ENCODE peak calls at places on chromosomes 12 and 14, in four cellular contexts. V is HFFc6; D is neural crest cell; F is stimulated activated CD8-positive, alpha-beta memory T cell treated with anti-CD3 and anti-CD28 coated beads, Interleukin-7, amount 100 ng/mL, for 1 hour. O is an unnamed sample.

GRCh38 chr12:23014749-23015148 is 389.8 kb downstream of the ETNK1 start:
- DNase-seq in V (no peak), D (no peak), F (no peak), O (no peak)

GRCh38 chr12:75913502-75914110 is 118.0 kb downstream of the PHLDA1 start:
- DNase-seq in V (no peak), D (no peak), F (no peak), O (no peak)

GRCh38 chr12:31368666-31369361 is 42.9 kb upstream of the SINHCAF start:
- DNase-seq in V (no peak), D (no peak), F (no peak), O (peak)

GRCh38 chr12:79934309-79935020 is 432 bp downstream of the PPP1R12A start:
- DNase-seq in V (peak), D (peak), F (no peak), O (no peak)

GRCh38 chr12:103441437-103442186 is 54.2 kb downstream of the C12orf42 start:
- DNase-seq in V (no peak), D (no peak), F (no peak), O (no peak)

GRCh38 chr12:64669270-64669842 is 59.1 kb downstream of the RASSF3 start:
- DNase-seq in V (no peak), D (no peak), F (no peak), O (no peak)

GRCh38 chr12:57079821-57080220 is 1.2 kb upstream of the NEMP1 start:
- DNase-seq in V (no peak), D (no peak), F (no peak), O (no peak)

GRCh38 chr14:78227466-78228077 is 57.4 kb downstream of the NRXN3 start:
- DNase-seq in V (no peak), D (no peak), F (no peak), O (no peak)

O was measured in PC-9.